ENCODE peak calls at places on chromosomes 16 and 17, in nine cellular contexts. F is sigmoid colon, G is AG10803, S is brain microvascular endothelial cell, Z is A673, I is heart left ventricle, O is AG04450, V is mucosa of descending colon, U is A549. Q is an unnamed sample.

GRCh38 chr17:59607817-59608403 is 11.8 kb upstream of the CLTC start:
- DNase-seq in F (no peak), G (no peak), S (no peak), Z (peak), I (no peak), O (no peak), V (no peak), U (no peak), Q (no peak)

GRCh38 chr17:46782250-46782953 is 36.1 kb downstream of the WNT3 start:
- DNase-seq in F (no peak), G (no peak), S (no peak), Z (no peak), I (no peak), O (no peak), V (no peak), U (peak), Q (no peak)

GRCh38 chr16:54987081-54987480 is 56.4 kb downstream of the IRX5 start:
- DNase-seq in F (no peak), G (no peak), S (no peak), Z (no peak), I (no peak), O (no peak), V (no peak), U (no peak), Q (no peak)

GRCh38 chr17:40980594-40980993 is 3.5 kb downstream of the KRT40 start:
- DNase-seq in F (no peak), G (peak), S (no peak), Z (no peak), I (no peak), O (no peak), V (no peak), U (no peak), Q (peak)

GRCh38 chr17:36933174-36934143 is 3.8 kb upstream of the LHX1 start:
- DNase-seq in F (no peak), G (no peak), S (no peak), Z (no peak), I (no peak), O (no peak), V (peak), U (no peak), Q (no peak)

GRCh38 chr17:55926276-55926995 is 175.6 kb downstream of the PCTP start:
- DNase-seq in F (no peak), G (no peak), S (no peak), Z (peak), I (no peak), O (no peak), V (no peak), U (no peak), Q (no peak)

GRCh38 chr17:74519951-74520553 is 11.2 kb downstream of the CD300LB start:
- DNase-seq in F (no peak), G (no peak), S (no peak), Z (no peak), I (no peak), O (no peak), V (no peak), U (no peak), Q (no peak)

GRCh38 chr16:88672776-88673175 is 9.9 kb upstream of the MVD start:
- DNase-seq in F (no peak), G (no peak), S (no peak), Z (peak), I (no peak), O (no peak), V (peak), U (peak), Q (no peak)

GRCh38 chr17:51050291-51051033 is 70.2 kb downstream of the SPAG9 start:
- DNase-seq in F (no peak), G (no peak), S (no peak), Z (no peak), I (no peak), O (no peak), V (no peak), U (no peak), Q (no peak)

GRCh38 chr17:83079340-83079747 is at the start of gene METRNL:
- DNase-seq in F (peak), G (peak), S (peak), Z (peak), I (peak), O (no peak), V (peak), U (peak), Q (peak)

GRCh38 chr17:83062818-83063671 is 16.4 kb upstream of the METRNL start:
- DNase-seq in F (peak), G (no peak), S (no peak), Z (no peak), I (peak), O (no peak), V (peak), U (no peak), Q (no peak)

GRCh38 chr16:379183-379960 is 2.4 kb downstream of the PGAP6 start:
- DNase-seq in F (no peak), G (no peak), S (no peak), Z (no peak), I (peak), O (no peak), V (peak), U (no peak), Q (no peak)

GRCh38 chr16:85200471-85201278 is 88.4 kb upstream of the CIBAR2 start:
- DNase-seq in F (no peak), G (no peak), S (no peak), Z (no peak), I (no peak), O (no peak), V (no peak), U (no peak), Q (no peak)

GRCh38 chr17:2070241-2071023 is 15.5 kb downstream of the HIC1 start:
- DNase-seq in F (no peak), G (no peak), S (no peak), Z (no peak), I (no peak), O (no peak), V (no peak), U (no peak), Q (no peak)

GRCh38 chr17:33192961-33193911 is 99.9 kb downstream of the ASIC2 start:
- DNase-seq in F (no peak), G (no peak), S (no peak), Z (no peak), I (no peak), O (no peak), V (no peak), U (no peak), Q (no peak)

GRCh38 chr16:86669937-86670772 is 91.8 kb downstream of the FOXL1 start:
- DNase-seq in F (no peak), G (no peak), S (no peak), Z (no peak), I (peak), O (peak), V (no peak), U (no peak), Q (no peak)

GRCh38 chr16:2742323-2743006 is 10.0 kb upstream of the SRRM2 start:
- DNase-seq in F (peak), G (no peak), S (no peak), Z (no peak), I (no peak), O (no peak), V (no peak), U (no peak), Q (no peak)

GRCh38 chr17:81547614-81547982 is 4.6 kb downstream of the FAAP100 start:
- DNase-seq in F (no peak), G (no peak), S (no peak), Z (no peak), I (no peak), O (no peak), V (no peak), U (no peak), Q (no peak)

GRCh38 chr16:89431158-89431584 is 59.2 kb downstream of the ANKRD11 start:
- DNase-seq in F (peak), G (peak), S (no peak), Z (no peak), I (no peak), O (peak), V (peak), U (peak), Q (peak)

GRCh38 chr17:15456972-15457722 is 10.3 kb downstream of the CDRT4 start:
- DNase-seq in F (peak), G (peak), S (peak), Z (no peak), I (peak), O (peak), V (no peak), U (no peak), Q (peak)

GRCh38 chr17:80786470-80786869 is 205.2 kb upstream of the CHMP6 start:
- DNase-seq in F (no peak), G (no peak), S (no peak), Z (peak), I (no peak), O (no peak), V (no peak), U (no peak), Q (no peak)

GRCh38 chr17:22703786-22704441 is 1011.6 kb downstream of the KCNJ18 start:
- DNase-seq in F (peak), G (no peak), S (no peak), Z (no peak), I (no peak), O (no peak), V (no peak), U (peak), Q (no peak)

GRCh38 chr17:78034429-78035091 is 76.1 kb downstream of the TNRC6C start:
- DNase-seq in F (no peak), G (peak), S (peak), Z (no peak), I (no peak), O (no peak), V (no peak), U (no peak), Q (peak)

GRCh38 chr16:275786-276232 is at the start of gene RGS11:
- DNase-seq in F (no peak), G (no peak), S (no peak), Z (no peak), I (no peak), O (no peak), V (no peak), U (no peak), Q (no peak)

GRCh38 chr16:30447512-30448226 is 2.0 kb upstream of the SEPHS2 start:
- DNase-seq in F (no peak), G (no peak), S (no peak), Z (no peak), I (no peak), O (no peak), V (peak), U (no peak), Q (no peak)

GRCh38 chr17:36142806-36143205 is 33.6 kb downstream of the TBC1D3B start:
- DNase-seq in F (no peak), G (no peak), S (no peak), Z (no peak), I (no peak), O (no peak), V (no peak), U (no peak), Q (no peak)

GRCh38 chr17:74877592-74878543 is 5.1 kb upstream of the FDXR start:
- DNase-seq in F (no peak), G (no peak), S (no peak), Z (no peak), I (no peak), O (no peak), V (peak), U (no peak), Q (peak)

GRCh38 chr17:40803617-40804082 is 3.9 kb upstream of the KRT28 start:
- DNase-seq in F (peak), G (peak), S (peak), Z (peak), I (peak), O (peak), V (peak), U (peak), Q (peak)

GRCh38 chr17:20998571-20999043 is 44.2 kb downstream of the USP22 start:
- DNase-seq in F (no peak), G (no peak), S (no peak), Z (no peak), I (no peak), O (no peak), V (no peak), U (no peak), Q (no peak)

GRCh38 chr17:42221886-42222745 is 27.8 kb upstream of the GHDC start:
- DNase-seq in F (no peak), G (peak), S (peak), Z (peak), I (no peak), O (peak), V (no peak), U (peak), Q (peak)

GRCh38 chr16:69112285-69113129 is 7.1 kb downstream of the HAS3 start:
- DNase-seq in F (peak), G (peak), S (peak), Z (peak), I (peak), O (no peak), V (peak), U (peak), Q (peak)

GRCh38 chr17:44467108-44467507 is 36.1 kb downstream of the GPATCH8 start:
- DNase-seq in F (no peak), G (no peak), S (no peak), Z (no peak), I (no peak), O (no peak), V (no peak), U (no peak), Q (no peak)

GRCh38 chr16:1272453-1273198 is 16.8 kb downstream of the TPSD1 start:
- DNase-seq in F (no peak), G (no peak), S (no peak), Z (no peak), I (no peak), O (no peak), V (no peak), U (no peak), Q (no peak)

GRCh38 chr16:2774161-2774891 is 2.8 kb downstream of the ELOB start:
- DNase-seq in F (no peak), G (no peak), S (no peak), Z (no peak), I (no peak), O (no peak), V (no peak), U (no peak), Q (no peak)

GRCh38 chr17:39196820-39197331 is 593 bp downstream of the CACNB1 start:
- DNase-seq in F (no peak), G (peak), S (no peak), Z (no peak), I (no peak), O (no peak), V (peak), U (peak), Q (no peak)

GRCh38 chr16:27795992-27796614 is 246.2 kb downstream of the KATNIP start:
- DNase-seq in F (no peak), G (peak), S (peak), Z (peak), I (no peak), O (no peak), V (peak), U (no peak), Q (peak)

GRCh38 chr17:44279586-44280344 is 11.8 kb upstream of the SLC4A1 start:
- DNase-seq in F (peak), G (peak), S (peak), Z (no peak), I (peak), O (peak), V (peak), U (no peak), Q (peak)

GRCh38 chr17:40433551-40434384 is 9.5 kb upstream of the IGFBP4 start:
- DNase-seq in F (peak), G (no peak), S (no peak), Z (no peak), I (no peak), O (no peak), V (no peak), U (peak), Q (no peak)

GRCh38 chr16:4500283-4500682 is 24.1 kb downstream of the HMOX2 start:
- DNase-seq in F (no peak), G (peak), S (peak), Z (no peak), I (no peak), O (peak), V (no peak), U (peak), Q (peak)
- H3K4me3 ChIP-seq in F (no peak), G (peak), S (no peak), Z (no peak), I (no peak), O (peak), V (no peak), U (no peak), Q (no peak)

GRCh38 chr16:67170948-67171649 is 761 bp downstream of the NOL3 start:
- DNase-seq in F (no peak), G (peak), S (no peak), Z (peak), I (no peak), O (no peak), V (no peak), U (peak), Q (peak)

GRCh38 chr16:67173323-67173722 is 3.0 kb downstream of the NOL3 start:
- DNase-seq in F (no peak), G (no peak), S (no peak), Z (no peak), I (no peak), O (no peak), V (no peak), U (no peak), Q (no peak)

GRCh38 chr16:67174706-67175231 is 4.4 kb downstream of the NOL3 start:
- DNase-seq in F (no peak), G (no peak), S (no peak), Z (no peak), I (no peak), O (no peak), V (peak), U (no peak), Q (no peak)

GRCh38 chr16:67176662-67177061 is 6.3 kb downstream of the NOL3 start:
- DNase-seq in F (no peak), G (no peak), S (no peak), Z (no peak), I (no peak), O (no peak), V (no peak), U (no peak), Q (no peak)

GRCh38 chr16:67173808-67174705 is 3.7 kb downstream of the NOL3 start:
- DNase-seq in F (peak), G (peak), S (peak), Z (peak), I (peak), O (peak), V (peak), U (peak), Q (peak)
- TF ChIP-seq CTCF in F (peak), G (peak), S (peak), Z (no peak), I (peak), O (peak), V (peak), U (peak), Q (no peak)

DNA sequence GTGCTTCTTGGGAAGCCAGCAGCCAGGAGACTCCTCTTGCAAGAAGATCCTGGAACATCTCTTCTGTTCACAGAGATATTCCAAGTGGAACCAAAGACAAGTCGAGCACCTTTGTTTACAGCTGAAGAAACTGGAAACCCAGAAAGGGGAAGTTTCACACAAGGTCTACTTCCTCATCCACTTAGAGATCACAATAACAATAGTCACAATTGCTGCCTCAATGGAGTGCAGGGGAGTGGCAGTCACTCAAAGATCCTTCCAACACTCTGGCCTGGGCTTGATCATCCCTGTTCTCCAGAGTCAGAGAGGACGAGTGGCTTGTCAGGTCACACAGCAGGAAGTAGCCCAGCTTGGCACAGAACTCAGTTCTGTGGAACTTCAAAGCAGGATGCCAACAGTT is 46.9 kb upstream of the SIAH1 start:
- DNase-seq in F (no peak), G (no peak), S (no peak), Z (no peak), I (no peak), O (no peak), V (no peak), U (no peak), Q (no peak)
- H3K4me3 ChIP-seq in F (no peak), G (no peak), S (no peak), Z (no peak), I (no peak), O (no peak), V (no peak), U (no peak), Q (no peak)

DNA sequence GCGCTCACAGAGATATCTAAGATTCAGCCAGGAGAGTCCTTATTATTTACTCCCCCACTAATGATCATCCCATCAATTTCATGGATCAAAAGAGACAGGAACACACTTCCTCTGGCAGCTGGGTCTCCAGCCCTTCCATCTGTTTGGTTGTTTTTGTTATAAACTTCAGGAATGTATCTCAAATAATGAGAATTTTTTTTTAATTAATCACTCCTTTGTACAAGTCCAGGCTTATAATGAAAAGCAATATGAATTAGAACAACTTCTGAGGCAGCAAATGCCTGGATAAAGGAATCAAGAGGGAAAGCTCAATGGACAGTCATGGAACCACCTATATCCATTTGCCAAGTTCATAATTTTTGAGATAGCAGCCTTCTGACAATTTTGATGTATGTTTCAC is 73.4 kb downstream of the HS3ST3B1 start:
- DNase-seq in F (no peak), G (no peak), S (no peak), Z (no peak), I (no peak), O (no peak), V (no peak), U (no peak), Q (no peak)
- TF ChIP-seq CTCF in F (no peak), G (no peak), S (no peak), Z (no peak), I (no peak), O (no peak), V (no peak), U (no peak), Q (no peak)

DNA sequence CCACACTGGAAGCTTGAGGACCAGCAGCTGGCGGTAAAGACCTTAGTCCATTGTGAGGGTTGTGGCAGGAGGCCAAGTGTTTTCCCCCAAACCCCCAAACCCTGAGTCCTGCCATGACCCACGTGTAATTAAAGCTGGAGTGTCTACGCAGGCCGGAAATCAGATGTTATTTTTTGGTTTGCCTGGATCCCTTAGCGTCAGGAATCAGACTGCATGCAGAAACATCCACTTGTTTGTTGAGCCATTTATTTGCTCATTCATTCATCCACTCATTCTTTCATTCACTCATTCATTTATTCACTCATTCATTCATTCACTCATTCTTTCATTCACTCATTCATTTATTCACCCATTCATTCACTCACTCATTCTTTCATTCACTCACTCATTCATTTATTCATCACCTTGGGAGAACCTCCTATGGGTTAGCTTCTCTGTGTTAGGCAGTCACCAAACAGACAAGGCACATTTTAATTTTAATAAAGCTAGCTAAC is 313.1 kb downstream of the MAF start:
- DNase-seq in F (no peak), G (no peak), S (no peak), Z (peak), I (no peak), O (no peak), V (no peak), U (no peak), Q (no peak)
- H3K4me3 ChIP-seq in F (no peak), G (no peak), S (no peak), Z (peak), I (no peak), O (no peak), V (no peak), U (no peak), Q (no peak)

Q was measured in fibroblast of mammary gland.